ENCODE peak calls at places on chromosomes 4 and X, in six cellular contexts. D is NCI-H2107; U is lower leg skin; J is AG09319; M is stimulated activated CD4-positive, alpha-beta T cell treated with anti-CD3 and anti-CD28 coated beads, Interleukin-4, amount 100 ng/mL, for 1 hour; T is ELR. E is an unnamed sample.

GRCh38 chr4:41207330-41207831 is 7.0 kb downstream of the APBB2 start:
- DNase-seq in J (no peak), M (no peak), D (no peak), U (no peak), T (peak), E (no peak)

GRCh38 chr4:75142377-75142776 is 209.5 kb downstream of the PARM1 start:
- DNase-seq in D (no peak), J (no peak), T (no peak), M (no peak), U (no peak), E (no peak)

GRCh38 chr4:184544711-184545409 is 70.5 kb upstream of the IRF2 start:
- DNase-seq in J (no peak), D (no peak), T (no peak), M (no peak), U (no peak), E (no peak)

GRCh38 chr4:114302472-114302871 is 296.1 kb upstream of the UGT8 start:
- DNase-seq in M (no peak), T (no peak), J (no peak), D (no peak), U (no peak), E (no peak)

GRCh38 chr4:84146300-84146942 is 352.7 kb downstream of the NKX6-1 start:
- DNase-seq in T (no peak), J (no peak), U (no peak), D (no peak), M (no peak), E (no peak)

GRCh38 chr4:183471960-183472708 is 27.7 kb downstream of the CDKN2AIP start:
- DNase-seq in M (peak), U (peak), T (peak), D (peak), J (peak), E (peak)

GRCh38 chr4:7332216-7333023 is 102.3 kb downstream of the PSAPL1 start:
- DNase-seq in D (no peak), J (no peak), U (no peak), T (peak), M (no peak), E (no peak)

GRCh38 chr4:185880571-185880970 is 68.6 kb upstream of the SORBS2 start:
- DNase-seq in U (no peak), J (no peak), D (no peak), T (no peak), M (no peak), E (no peak)

GRCh38 chr4:109303141-109303499 is 662 bp upstream of the COL25A1 start:
- DNase-seq in M (peak), J (no peak), U (no peak), T (no peak), D (no peak), E (no peak)

GRCh38 chrX:19017271-19017670 is 33.4 kb upstream of the PHKA2 start:
- DNase-seq in U (no peak), D (no peak), J (no peak), M (no peak), T (peak), E (no peak)

E was measured in H1.